ENCODE peak calls at places on chromosome 5, in five cellular contexts. A is hepatocyte; I is lung; J is stimulated activated naive B cell treated with anti-CD40 and anti-IgM and Interleukin-4, amounts not matched to agents 10 μg/mL and 1 μg/mL and 100 μg/mL, for 72 hours; D is NT2/D1. O is an unnamed sample.

GRCh38 chr5:11687498-11687897 is 216.7 kb downstream of the CTNND2 start:
- DNase-seq in A (no peak), D (no peak), I (no peak), J (no peak), O (no peak)

GRCh38 chr5:102901821-102902448 is 146.8 kb downstream of the PAM start:
- DNase-seq in I (no peak), A (no peak), J (no peak), D (no peak), O (no peak)

GRCh38 chr5:132339502-132339901 is 30.0 kb upstream of the SLC22A5 start:
- DNase-seq in J (no peak), A (no peak), D (no peak), I (no peak), O (no peak)

GRCh38 chr5:143245929-143246561 is 157.4 kb downstream of the NR3C1 start:
- DNase-seq in J (no peak), D (no peak), I (no peak), A (peak), O (no peak)

GRCh38 chr5:29697786-29698414 is 1495.6 kb upstream of the CDH6 start:
- DNase-seq in J (no peak), I (no peak), D (no peak), A (peak), O (peak)

GRCh38 chr5:140011297-140011802 is 31.7 kb downstream of the NRG2 start:
- DNase-seq in A (peak), I (no peak), D (no peak), J (peak), O (no peak)

GRCh38 chr5:174436805-174437204 is 287.6 kb upstream of the MSX2 start:
- DNase-seq in I (no peak), J (no peak), D (no peak), A (no peak), O (no peak)

GRCh38 chr5:135008981-135009735 is 24.9 kb downstream of the PITX1 start:
- DNase-seq in J (no peak), D (no peak), I (no peak), A (no peak), O (no peak)

GRCh38 chr5:60929024-60929423 is 15.8 kb downstream of the ERCC8 start:
- DNase-seq in A (no peak), J (no peak), D (no peak), I (no peak), O (no peak)

GRCh38 chr5:9771079-9771478 is 140.9 kb upstream of the TAS2R1 start:
- DNase-seq in A (no peak), I (no peak), J (no peak), D (no peak), O (no peak)

O was measured in iPS DF 6.9.